ENCODE peak calls at places on chromosomes 1 and 21, in four cellular contexts. D, C, B and H are unnamed samples.

GRCh38 chr21:46661627-46662366 is 26.3 kb downstream of the PRMT2 start:
- DNase-seq in D (no peak), C (no peak), B (no peak), H (no peak)

GRCh38 chr21:34704119-34704518 is 35.3 kb downstream of the CLIC6 start:
- DNase-seq in D (no peak), C (no peak), B (no peak), H (peak; percentile 40)

GRCh38 chr1:151715726-151716404 is 738 bp downstream of the CELF3 start:
- DNase-seq in D (no peak), C (peak; percentile 61), B (peak; percentile 42), H (no peak)

GRCh38 chr1:44531785-44532566 is 126.9 kb downstream of the RNF220 start:
- DNase-seq in D (peak; percentile 13), C (no peak), B (peak; percentile 37), H (peak; percentile 54)

GRCh38 chr1:162347281-162347680 is 29.4 kb downstream of the SPATA46 start:
- DNase-seq in D (no peak), C (no peak), B (no peak), H (no peak)

GRCh38 chr1:70980361-70980760 is 67.3 kb downstream of the PTGER3 start:
- DNase-seq in D (no peak), C (no peak), B (no peak), H (no peak)

GRCh38 chr21:29557200-29557599 is 258.5 kb downstream of the BACH1 start:
- DNase-seq in D (no peak), C (no peak), B (no peak), H (no peak)

GRCh38 chr1:41122851-41123518 is 101.5 kb upstream of the SLFNL1 start:
- DNase-seq in D (peak; percentile 92), C (no peak), B (peak; percentile 32), H (peak; percentile 91)

GRCh38 chr1:53280486-53280885 is 42.2 kb upstream of the MAGOH start:
- DNase-seq in D (no peak), C (no peak), B (no peak), H (no peak)

GRCh38 chr1:159992161-159992560 is 38.1 kb upstream of the SLAMF9 start:
- DNase-seq in D (no peak), C (no peak), B (peak; percentile 48), H (no peak)

GRCh38 chr1:236067854-236068454 is 3.1 kb upstream of the NID1 start:
- DNase-seq in D (peak; percentile 83), C (no peak), B (peak; percentile 59), H (peak; percentile 79)

GRCh38 chr1:217333939-217334338 is 297.0 kb downstream of the GPATCH2 start:
- DNase-seq in D (peak; percentile 20), C (peak; percentile 49), B (peak; percentile 46), H (peak; percentile 9)

GRCh38 chr1:12544357-12544756 is 73.7 kb downstream of the DHRS3 start:
- DNase-seq in D (no peak), C (no peak), B (no peak), H (no peak)
- H3K4me1 ChIP-seq in D (peaks cover 20% of the 10 kb centered on the region), C (peaks cover 18% of the 10 kb centered on the region), B (peaks cover 14% of the 10 kb centered on the region), H (peaks cover 25% of the 10 kb centered on the region)

GRCh38 chr1:174877208-174877673 is 122.5 kb upstream of the CACYBP start:
- DNase-seq in D (no peak), C (no peak), B (no peak), H (no peak)

GRCh38 chr1:174871886-174872285 is 127.9 kb upstream of the CACYBP start:
- DNase-seq in D (no peak), C (no peak), B (no peak), H (no peak)

GRCh38 chr1:174872615-174873058 is 127.1 kb upstream of the CACYBP start:
- DNase-seq in D (peak; percentile 32), C (no peak), B (no peak), H (peak; percentile 22)

GRCh38 chr1:174874337-174875053 is 125.3 kb upstream of the CACYBP start:
- DNase-seq in D (peak; percentile 8), C (no peak), B (no peak), H (no peak)

DNA sequence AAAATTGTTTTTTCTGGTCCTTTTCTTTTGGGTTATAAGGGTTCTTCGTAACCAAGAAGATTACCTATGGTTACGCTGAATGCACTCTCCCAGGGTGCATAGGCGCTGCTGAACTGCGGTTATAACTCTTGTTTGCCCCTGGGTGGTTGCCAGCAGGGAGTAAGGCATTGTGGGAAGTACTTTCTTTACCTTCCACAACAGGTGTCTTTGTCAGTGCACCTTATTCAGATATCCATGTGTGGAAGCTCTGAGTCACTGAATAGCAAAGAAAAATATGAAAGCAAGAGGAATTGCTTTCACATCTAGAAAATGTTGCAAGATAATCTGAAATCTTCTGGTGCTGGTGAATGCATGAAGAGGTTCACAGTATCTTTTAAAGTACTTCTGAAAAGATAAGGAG is 124.4 kb upstream of the CACYBP start:
- DNase-seq in D (no peak), C (no peak), B (peak; percentile 17), H (no peak)
- H3K4me1 ChIP-seq in D (peaks cover 4% of the 10 kb centered on the region), C (peaks cover 8% of the 10 kb centered on the region), B (peaks cover 4% of the 10 kb centered on the region), H (no peaks in the 10 kb centered on the region)

DNA sequence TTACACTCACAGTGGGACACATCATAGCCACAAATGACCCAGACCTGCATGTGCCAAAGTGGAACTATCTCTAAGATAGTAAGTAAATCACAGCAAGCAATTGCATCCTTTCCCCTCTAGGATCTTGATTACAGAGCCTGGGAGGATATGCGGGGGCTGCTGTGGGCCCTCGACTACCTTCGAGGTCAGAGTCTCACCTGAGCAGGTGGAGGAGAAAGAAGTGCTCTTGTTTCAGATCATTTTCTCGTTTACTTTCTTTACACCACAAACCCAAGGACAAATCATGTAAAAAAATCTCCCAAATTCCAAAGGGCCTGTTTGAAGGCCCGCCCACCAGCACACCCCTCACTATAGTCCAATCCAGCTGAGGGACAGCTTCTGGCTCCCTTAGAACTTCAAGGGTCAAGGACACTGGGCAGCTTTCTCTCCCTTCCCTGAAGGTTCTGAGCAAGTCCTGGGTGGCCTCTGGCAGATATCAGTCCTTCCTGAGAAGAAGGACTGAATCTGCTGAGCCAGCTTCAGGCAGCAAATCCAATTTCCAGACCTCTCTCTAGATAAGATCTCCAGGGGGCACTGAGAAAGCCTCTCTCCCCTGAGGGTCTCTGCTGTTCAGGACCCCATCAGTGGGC is 5.6 kb downstream of the STK40 start:
- DNase-seq in D (no peak), C (no peak), B (no peak), H (no peak)
- H3K4me1 ChIP-seq in D (peaks cover 14% of the 10 kb centered on the region), C (peaks cover 5% of the 10 kb centered on the region), B (peaks cover 10% of the 10 kb centered on the region), H (peaks cover 6% of the 10 kb centered on the region)

GRCh38 chr21:45142916-45143315 is 68.5 kb downstream of the ADARB1 start:
- DNase-seq in D (no peak), C (no peak), B (no peak), H (no peak)
- H3K4me1 ChIP-seq in D (peaks cover 18% of the 10 kb centered on the region), C (no peaks in the 10 kb centered on the region), B (peaks cover 9% of the 10 kb centered on the region), H (peaks cover 19% of the 10 kb centered on the region)

GRCh38 chr1:27562021-27562420 is 41.9 kb downstream of the AHDC1 start:
- DNase-seq in D (no peak), C (no peak), B (no peak), H (no peak)

GRCh38 chr1:27561126-27561899 is 42.6 kb downstream of the AHDC1 start:
- DNase-seq in D (peak; percentile 54), C (no peak), B (no peak), H (no peak)

GRCh38 chr1:27563407-27564263 is 40.3 kb downstream of the AHDC1 start:
- DNase-seq in D (peak; percentile 75), C (no peak), B (no peak), H (peak; percentile 46)

GRCh38 chr1:27564264-27564579 is 39.7 kb downstream of the AHDC1 start:
- DNase-seq in D (no peak), C (no peak), B (no peak), H (no peak)

DNA sequence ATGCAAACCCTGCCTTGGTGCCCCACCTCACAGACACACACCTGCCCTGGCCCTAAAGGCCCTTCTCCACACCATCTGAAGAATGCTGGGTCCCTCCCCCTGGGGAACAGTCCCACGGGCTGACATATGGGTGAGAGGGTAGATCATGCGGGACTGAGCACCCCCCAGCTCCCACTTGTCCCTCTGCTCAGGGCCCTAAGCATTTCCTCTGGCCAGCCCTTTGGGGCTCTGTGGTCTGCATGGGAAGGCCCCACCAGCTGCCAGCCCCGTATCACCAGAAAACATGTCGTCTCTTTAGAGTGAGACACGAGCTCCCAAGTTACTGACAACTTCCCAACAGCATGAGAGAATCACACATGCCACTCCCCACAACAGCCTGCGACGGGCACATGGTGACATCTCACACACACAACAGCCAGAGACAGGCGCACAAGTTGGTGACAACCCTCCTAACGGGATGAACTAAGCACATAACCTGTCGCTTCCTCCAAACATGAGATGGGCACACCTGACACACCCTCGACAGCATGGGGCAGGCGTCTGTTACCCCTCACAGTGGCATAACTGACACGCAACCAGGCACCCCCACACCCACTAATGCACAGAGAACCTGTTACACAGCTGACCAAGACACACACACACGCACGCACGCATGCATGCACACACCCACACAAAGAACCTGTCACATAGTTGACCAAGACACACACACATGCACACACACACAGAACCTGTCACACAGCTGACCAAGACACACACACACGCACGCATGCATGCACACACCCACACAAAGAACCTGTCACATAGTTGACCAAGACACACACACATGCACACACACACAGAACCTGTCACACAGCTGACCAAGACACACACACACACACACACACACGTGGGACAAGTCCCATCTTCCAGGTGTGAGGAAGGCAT is 41.2 kb downstream of the AHDC1 start:
- DNase-seq in D (no peak), C (no peak), B (no peak), H (no peak)
- H3K4me1 ChIP-seq in D (peaks cover 78% of the 10 kb centered on the region), C (peaks cover 84% of the 10 kb centered on the region), B (peaks cover 76% of the 10 kb centered on the region), H (peaks cover 50% of the 10 kb centered on the region)

GRCh38 chr1:2525524-2525895 is 886 bp downstream of the PANK4 start:
- DNase-seq in D (no peak), C (no peak), B (peak; percentile 34), H (no peak)

GRCh38 chr1:2523191-2523890 is 3.1 kb downstream of the PANK4 start:
- DNase-seq in D (peak; percentile 43), C (no peak), B (no peak), H (peak; percentile 66)

GRCh38 chr1:2525896-2526823 is at the start of gene PANK4:
- DNase-seq in D (peak; percentile 94), C (peak; percentile 94), B (peak; percentile 98), H (peak; percentile 93)

GRCh38 chr1:2522230-2522629 is 4.2 kb downstream of the PANK4 start:
- DNase-seq in D (no peak), C (no peak), B (no peak), H (no peak)

DNA sequence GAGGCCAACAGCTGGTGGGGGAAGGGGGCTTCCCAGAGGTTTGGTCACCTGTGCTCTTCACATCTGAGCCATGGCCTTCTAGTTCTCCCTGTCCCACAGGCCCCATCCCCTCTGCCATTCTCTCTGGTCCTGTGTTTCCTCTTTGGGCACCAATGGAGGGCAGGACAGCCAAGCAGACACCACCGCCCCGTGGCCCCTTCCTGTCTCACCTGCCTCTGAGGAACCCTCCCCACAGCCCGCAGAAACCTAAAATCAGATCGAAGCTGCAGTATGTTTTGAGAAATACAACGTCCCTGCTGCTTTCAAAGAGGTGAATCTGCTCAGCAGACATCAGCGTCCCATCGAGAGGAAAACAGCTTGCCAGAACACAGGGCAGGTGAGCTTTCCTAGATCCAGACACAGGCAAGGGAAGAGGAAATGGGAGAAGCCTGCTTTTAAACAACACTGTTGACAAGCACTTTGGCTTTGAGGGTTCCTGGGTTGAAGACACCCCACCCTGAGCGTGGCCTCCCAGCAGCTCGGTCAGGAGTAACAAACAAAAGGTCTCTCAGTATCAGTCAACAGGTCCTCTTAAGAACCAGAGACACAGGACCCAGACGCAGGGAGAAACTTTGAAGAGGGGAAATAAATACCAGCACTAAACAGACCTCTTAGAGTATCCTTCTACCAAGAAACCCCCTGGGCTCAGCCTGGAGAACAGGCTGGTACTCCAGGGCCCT is 2.3 kb downstream of the PANK4 start:
- DNase-seq in D (no peak), C (no peak), B (no peak), H (no peak)
- H3K4me1 ChIP-seq in D (peaks cover 39% of the 10 kb centered on the region), C (peaks cover 35% of the 10 kb centered on the region), B (peaks cover 30% of the 10 kb centered on the region), H (peaks cover 25% of the 10 kb centered on the region)